ENCODE peak calls at places on chromosomes 2 and 18, in five cellular contexts. A is activated naive CD8-positive, alpha-beta T cell treated with anti-CD3 and anti-CD28 coated beads, Interleukin-2, amount 50 U/mL, for 24 hours; Y is neural crest cell; I is activated T-cell treated with anti-CD3 and anti-CD28 coated beads for 1 hour; W is amniotic stem cell. J is an unnamed sample.

GRCh38 chr2:126982935-126983334 is 84.2 kb downstream of the TEX51 start:
- DNase-seq in W (no peak), A (no peak), I (no peak), Y (no peak), J (no peak)

GRCh38 chr2:172323256-172323655 is 104.1 kb upstream of the ITGA6 start:
- DNase-seq in Y (no peak), I (no peak), A (no peak), W (no peak), J (no peak)

GRCh38 chr2:222301296-222301997 is 2.6 kb upstream of the PAX3 start:
- DNase-seq in A (no peak), Y (peak; percentile 19), W (no peak), I (no peak), J (no peak)

GRCh38 chr18:69447886-69448285 is 47.2 kb downstream of the DOK6 start:
- DNase-seq in A (no peak), I (no peak), W (no peak), Y (no peak), J (no peak)

GRCh38 chr2:28707592-28707991 is 44.0 kb upstream of the PPP1CB start:
- DNase-seq in W (no peak), Y (no peak), I (no peak), A (no peak), J (no peak)

GRCh38 chr2:232652505-232652851 is 19.1 kb downstream of the EFHD1 start:
- DNase-seq in W (no peak), I (no peak), A (no peak), Y (no peak), J (no peak)

GRCh38 chr2:118686364-118686763 is 161.1 kb downstream of the EN1 start:
- DNase-seq in I (no peak), Y (no peak), W (no peak), A (no peak), J (no peak)

GRCh38 chr2:61436092-61436491 is 34.8 kb downstream of the USP34 start:
- DNase-seq in Y (no peak), A (no peak), I (no peak), W (no peak), J (no peak)

GRCh38 chr2:1498176-1498575 is 84.9 kb downstream of the TPO start:
- DNase-seq in Y (no peak), W (no peak), A (no peak), I (no peak), J (peak; percentile 60)

GRCh38 chr2:164960159-164960558 is 4.8 kb upstream of the SLC38A11 start:
- DNase-seq in W (no peak), Y (no peak), A (no peak), I (no peak), J (no peak)

GRCh38 chr2:239313776-239314175 is 87.0 kb downstream of the HDAC4 start:
- DNase-seq in A (no peak), Y (no peak), W (no peak), I (no peak), J (peak; percentile 51)

J was measured in cardiac septum.